ENCODE peak calls at places on chromosomes 16 and 17, in eight cellular contexts. U is SK-N-SH, Z is OCI-LY7, C is MM.1S, W is hepatocyte, G is HCT116, M is neural progenitor cell, V is PC-3. Y is an unnamed sample. For H3K4me1, the result is how much of the 10 kb centered on the place peaks cover.

GRCh38 chr16:54283735-54284318 is 2.8 kb downstream of the IRX3 start:
- DNase-seq in U (no peak), Z (no peak), C (no peak), W (no peak), G (no peak), M (peak), V (no peak), Y (peak)

GRCh38 chr16:10097273-10097672 is 85.0 kb downstream of the GRIN2A start:
- DNase-seq in U (no peak), Z (no peak), C (no peak), W (no peak), G (no peak), M (no peak), V (no peak), Y (no peak)

GRCh38 chr17:69608808-69609494 is 194.5 kb downstream of the MAP2K6 start:
- DNase-seq in U (no peak), Z (no peak), C (no peak), W (peak), G (no peak), M (no peak), V (peak), Y (no peak)

GRCh38 chr16:17585449-17586080 is 114.8 kb upstream of the XYLT1 start:
- DNase-seq in U (no peak), Z (no peak), C (no peak), W (no peak), G (no peak), M (no peak), V (no peak), Y (no peak)

GRCh38 chr16:86758932-86759331 is 180.6 kb downstream of the FOXL1 start:
- DNase-seq in U (no peak), Z (no peak), C (no peak), W (no peak), G (no peak), M (peak), V (no peak), Y (no peak)

GRCh38 chr17:43338886-43339516 is 59.8 kb upstream of the ARL4D start:
- DNase-seq in U (no peak), Z (peak), C (peak), W (peak), G (no peak), M (peak), V (peak), Y (peak)

GRCh38 chr17:32877164-32877764 is 340 bp upstream of the MYO1D start:
- DNase-seq in U (peak), Z (peak), C (peak), W (peak), G (peak), M (peak), V (peak), Y (peak)

GRCh38 chr17:41645371-41646063 is 21.1 kb upstream of the KRT17 start:
- DNase-seq in U (no peak), Z (no peak), C (no peak), W (peak), G (no peak), M (no peak), V (no peak), Y (no peak)

GRCh38 chr17:63537991-63538692 is 12.1 kb upstream of the DCAF7 start:
- DNase-seq in U (peak), Z (no peak), C (no peak), W (no peak), G (no peak), M (peak), V (no peak), Y (peak)

GRCh38 chr16:63617047-63617989 is 1504.5 kb downstream of the CDH11 start:
- DNase-seq in U (peak), Z (no peak), C (no peak), W (no peak), G (no peak), M (no peak), V (no peak), Y (peak)

GRCh38 chr16:81493755-81494433 is 49.3 kb downstream of the CMIP start:
- DNase-seq in U (no peak), Z (no peak), C (no peak), W (peak), G (peak), M (no peak), V (peak), Y (no peak)

GRCh38 chr16:24988593-24989338 is 26.4 kb downstream of the ARHGAP17 start:
- DNase-seq in U (peak), Z (peak), C (peak), W (peak), G (peak), M (no peak), V (peak), Y (no peak)

DNA sequence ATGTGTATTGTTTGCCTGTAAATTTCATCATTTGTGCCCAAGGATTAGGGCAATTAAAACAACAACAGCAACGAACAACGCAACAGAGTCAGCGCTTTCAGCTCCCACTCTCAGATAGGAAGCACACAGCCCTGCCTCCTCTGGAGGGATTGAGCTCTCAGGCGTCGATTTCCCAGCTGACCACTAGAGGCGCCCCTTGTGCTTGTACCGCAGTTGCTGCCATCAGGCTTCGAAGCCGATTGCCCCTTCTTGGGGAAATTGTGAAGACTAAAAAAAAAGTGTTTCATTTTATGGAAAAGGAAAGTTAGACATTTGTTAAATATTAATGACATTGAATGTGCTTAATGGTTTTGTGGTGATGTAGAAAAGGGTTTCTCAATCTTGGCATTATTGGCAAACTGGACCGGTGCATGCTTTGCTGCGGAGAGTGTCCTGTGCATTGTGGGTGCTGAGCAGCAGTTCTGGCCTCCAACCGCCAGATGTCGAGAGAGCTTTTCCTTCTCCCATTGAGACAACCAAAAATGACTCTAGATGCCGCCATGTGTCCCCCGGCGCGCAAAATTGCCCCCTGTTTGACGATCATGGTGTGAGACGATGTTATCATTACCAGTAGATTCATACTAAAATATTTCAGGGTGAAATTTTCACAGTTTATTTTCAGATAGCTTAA is 650.4 kb upstream of the RBFOX1 start:
- DNase-seq in U (peak), Z (peak), C (peak), W (peak), G (no peak), M (peak), V (peak), Y (peak)
- TF ChIP-seq EZH2phosphoT487 in U (no peak), Z (no peak), C (no peak), W (no peak), G (no peak), M (no peak), V (no peak), Y (no peak)

GRCh38 chr17:34436607-34437006 is 73.6 kb upstream of the CCL1 start:
- DNase-seq in U (no peak), Z (no peak), C (peak), W (no peak), G (no peak), M (no peak), V (no peak), Y (peak)
- TF ChIP-seq CTCF in U (no peak), Z (peak), C (peak), W (no peak), G (no peak), M (no peak), V (no peak), Y (peak)

GRCh38 chr16:46612121-46612520 is 9.1 kb downstream of the SHCBP1 start:
- DNase-seq in U (no peak), Z (no peak), C (peak), W (no peak), G (no peak), M (no peak), V (no peak), Y (no peak)
- H3K4me1 ChIP-seq in U (under half), Z (under half), C (under half), W (under half), G (under half), M (under half), V (under half), Y (under half)

GRCh38 chr16:85470873-85471272 is 142.2 kb upstream of the GSE1 start:
- DNase-seq in U (no peak), Z (no peak), C (no peak), W (no peak), G (no peak), M (no peak), V (no peak), Y (no peak)
- TF ChIP-seq EZH2phosphoT487 in U (no peak), Z (no peak), C (no peak), W (no peak), G (no peak), M (no peak), V (no peak), Y (no peak)

GRCh38 chr16:658679-659571 is 9.0 kb upstream of the RHOT2 start:
- DNase-seq in U (peak), Z (no peak), C (no peak), W (no peak), G (no peak), M (no peak), V (no peak), Y (no peak)
- TF ChIP-seq CTCF in U (peak), Z (no peak), C (no peak), W (no peak), G (no peak), M (no peak), V (peak), Y (peak)

DNA sequence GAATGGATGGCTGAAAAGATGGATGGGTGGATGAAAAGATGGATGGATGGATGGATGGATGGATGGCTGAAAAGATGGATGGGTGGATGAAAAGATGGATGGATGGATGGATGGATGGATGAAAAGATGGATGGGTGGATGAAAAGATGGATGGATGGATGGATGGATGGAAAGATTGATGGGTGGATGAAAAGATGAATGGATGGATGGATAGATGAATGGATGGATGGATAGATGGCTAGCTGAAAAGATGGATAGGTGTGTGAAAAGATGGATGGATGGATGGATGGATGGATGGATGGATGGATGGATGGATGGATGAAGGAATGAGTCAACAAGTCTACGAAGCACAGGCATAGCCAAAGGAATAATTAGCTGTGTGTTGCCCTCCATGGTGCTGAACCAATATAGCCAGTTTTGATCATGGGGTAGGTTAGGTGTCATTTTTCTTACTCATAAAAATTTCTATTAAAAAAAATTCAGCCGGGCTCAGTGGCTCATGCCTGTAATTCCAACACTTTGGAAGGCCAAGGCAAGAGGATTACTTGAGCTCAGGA is 41.1 kb downstream of the NLRC5 start:
- DNase-seq in U (no peak), Z (no peak), C (no peak), W (no peak), G (no peak), M (no peak), V (no peak), Y (no peak)
- H3K4me1 ChIP-seq in U (under half), Z (under half), C (under half), W (under half), G (under half), M (under half), V (under half), Y (under half)

DNA sequence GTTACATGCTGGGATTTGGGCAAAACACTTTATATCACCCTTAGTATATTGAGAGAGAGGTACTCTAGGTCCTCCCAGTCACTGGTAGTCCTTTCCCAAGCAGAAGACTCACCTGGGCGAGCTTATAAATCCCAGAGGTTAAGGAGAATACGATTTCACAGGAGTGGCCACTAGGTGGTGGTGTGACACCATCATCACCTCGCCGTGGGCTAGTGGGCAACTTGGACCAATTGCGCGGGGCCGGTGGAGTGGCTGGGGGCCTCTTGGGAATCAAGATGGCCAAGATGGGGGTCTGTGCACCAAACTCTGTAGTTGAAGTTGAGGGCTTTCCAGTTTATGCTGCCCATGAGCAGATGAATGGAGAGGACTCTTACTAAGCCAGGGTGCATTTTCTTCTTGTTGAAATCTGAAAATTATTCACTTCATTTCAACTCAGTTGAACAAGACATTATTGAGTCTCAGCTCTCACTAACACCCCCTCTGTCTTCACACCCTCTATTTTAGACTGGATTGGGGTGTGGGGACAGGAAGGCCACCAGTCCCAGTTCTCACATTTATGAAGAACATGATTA is 38.2 kb upstream of the PIRT start:
- DNase-seq in U (peak), Z (peak), C (peak), W (peak), G (peak), M (peak), V (peak), Y (peak)
- TF ChIP-seq EZH2phosphoT487 in U (no peak), Z (no peak), C (no peak), W (no peak), G (no peak), M (no peak), V (no peak), Y (no peak)

GRCh38 chr17:60229189-60229802 is 79.5 kb downstream of the CA4 start:
- DNase-seq in U (no peak), Z (peak), C (peak), W (no peak), G (peak), M (no peak), V (peak), Y (no peak)
- TF ChIP-seq CTCF in U (peak), Z (peak), C (no peak), W (peak), G (peak), M (peak), V (peak), Y (peak)

GRCh38 chr17:29251969-29252866 is 5.6 kb downstream of the CRYBA1 start:
- DNase-seq in U (peak), Z (peak), C (peak), W (peak), G (no peak), M (peak), V (peak), Y (peak)
- H3K4me1 ChIP-seq in U (under half), Z (under half), C (under half), W (under half), G (under half), M (under half), V (under half), Y (under half)

GRCh38 chr16:1398351-1398750 is 16.2 kb downstream of the UNKL start:
- DNase-seq in U (peak), Z (no peak), C (no peak), W (no peak), G (no peak), M (no peak), V (no peak), Y (no peak)
- TF ChIP-seq EZH2phosphoT487 in U (no peak), Z (no peak), C (no peak), W (no peak), G (no peak), M (no peak), V (no peak), Y (no peak)